ENCODE peak calls at places on chromosomes 3 and 15, in ten cellular contexts. D, F, Y, N, W, E, L, B, U and A are unnamed samples.

GRCh38 chr3:47291158-47291753 is 8.5 kb downstream of the KLHL18 start:
- DNase-seq in D (no peak), F (no peak), Y (no peak), N (no peak), W (no peak), E (no peak), L (no peak), B (no peak), U (no peak), A (no peak)

GRCh38 chr3:27105904-27106303 is 263.3 kb downstream of the NEK10 start:
- DNase-seq in D (no peak), F (no peak), Y (peak; percentile 42), N (no peak), W (no peak), E (no peak), L (peak; percentile 45), B (no peak), U (no peak), A (peak; percentile 77)

GRCh38 chr15:91855684-91856553 is 2.4 kb downstream of the SLCO3A1 start:
- DNase-seq in D (peak; percentile 54), F (no peak), Y (peak; percentile 49), N (no peak), W (peak; percentile 22), E (peak; percentile 14), L (peak; percentile 68), B (peak; percentile 31), U (no peak), A (peak; percentile 90)

GRCh38 chr3:151216641-151217040 is 13.6 kb upstream of the GPR171 start:
- DNase-seq in D (no peak), F (no peak), Y (no peak), N (no peak), W (no peak), E (no peak), L (no peak), B (no peak), U (no peak), A (no peak)

GRCh38 chr3:81965696-81966095 is 204.3 kb upstream of the GBE1 start:
- DNase-seq in D (no peak), F (no peak), Y (no peak), N (no peak), W (no peak), E (no peak), L (no peak), B (no peak), U (no peak), A (no peak)

GRCh38 chr3:88542916-88543315 is 393.2 kb downstream of the C3orf38 start:
- DNase-seq in D (no peak), F (no peak), Y (no peak), N (no peak), W (no peak), E (no peak), L (no peak), B (no peak), U (no peak), A (no peak)

GRCh38 chr3:88137836-88138235 is 11.9 kb upstream of the C3orf38 start:
- DNase-seq in D (no peak), F (no peak), Y (no peak), N (no peak), W (no peak), E (no peak), L (no peak), B (no peak), U (no peak), A (no peak)

GRCh38 chr3:111859061-111859973 is at the start of gene PHLDB2:
- DNase-seq in D (peak; percentile 48), F (no peak), Y (peak; percentile 92), N (peak; percentile 81), W (peak; percentile 73), E (peak; percentile 27), L (peak; percentile 96), B (peak; percentile 85), U (no peak), A (peak; percentile 94)